ENCODE peak calls at places on chromosome 21, in seven cellular contexts. R, H, O, V, T, M and I are unnamed samples.

GRCh38 chr21:38811257-38811656 is 5.5 kb downstream of the ETS2 start:
- DNase-seq in R (no peak), H (peak; percentile 35), O (no peak), V (no peak), T (no peak), M (no peak), I (no peak)

GRCh38 chr21:28436286-28436932 is 556.3 kb downstream of the LTN1 start:
- DNase-seq in R (no peak), H (no peak), O (no peak), V (no peak), T (no peak), M (no peak), I (no peak)

GRCh38 chr21:42749226-42749625 is 95.8 kb downstream of the PDE9A start:
- DNase-seq in R (no peak), H (no peak), O (no peak), V (peak; percentile 68), T (no peak), M (no peak), I (no peak)

GRCh38 chr21:25283720-25284119 is 323.6 kb downstream of the MRPL39 start:
- DNase-seq in R (no peak), H (peak; percentile 1), O (no peak), V (no peak), T (no peak), M (no peak), I (no peak)

GRCh38 chr21:26047279-26047967 is 123.1 kb downstream of the APP start:
- DNase-seq in R (no peak), H (no peak), O (no peak), V (no peak), T (peak; percentile 61), M (no peak), I (no peak)

GRCh38 chr21:27580276-27580675 is 613.4 kb upstream of the ADAMTS5 start:
- DNase-seq in R (no peak), H (no peak), O (no peak), V (no peak), T (no peak), M (no peak), I (no peak)

GRCh38 chr21:42830456-42831455 is 48.6 kb downstream of the WDR4 start:
- DNase-seq in R (no peak), H (no peak), O (no peak), V (peak; percentile 69), T (no peak), M (peak; percentile 49), I (peak; percentile 49)

GRCh38 chr21:39612233-39613028 is at the start of gene B3GALT5:
- DNase-seq in R (no peak), H (no peak), O (no peak), V (no peak), T (no peak), M (no peak), I (no peak)

GRCh38 chr21:37281993-37282392 is 14.9 kb upstream of the VPS26C start:
- DNase-seq in R (no peak), H (no peak), O (no peak), V (no peak), T (no peak), M (no peak), I (no peak)

GRCh38 chr21:26490771-26491170 is 82.3 kb downstream of the CYYR1 start:
- DNase-seq in R (no peak), H (no peak), O (no peak), V (no peak), T (no peak), M (no peak), I (no peak)

GRCh38 chr21:29115899-29116298 is 14.5 kb upstream of the MAP3K7CL start:
- DNase-seq in R (no peak), H (no peak), O (no peak), V (no peak), T (no peak), M (no peak), I (no peak)

GRCh38 chr21:29661672-29662442 is 277.9 kb downstream of the GRIK1 start:
- DNase-seq in R (no peak), H (no peak), O (no peak), V (no peak), T (no peak), M (no peak), I (no peak)

GRCh38 chr21:36860736-36861594 is 105.5 kb downstream of the HLCS start:
- DNase-seq in R (no peak), H (peak; percentile 72), O (no peak), V (no peak), T (no peak), M (no peak), I (no peak)

GRCh38 chr21:31182231-31183129 is 144.2 kb upstream of the KRTAP19-8 start:
- DNase-seq in R (no peak), H (no peak), O (no peak), V (no peak), T (no peak), M (no peak), I (no peak)

GRCh38 chr21:26557106-26557505 is 16.0 kb downstream of the CYYR1 start:
- DNase-seq in R (no peak), H (no peak), O (no peak), V (no peak), T (no peak), M (no peak), I (no peak)

GRCh38 chr21:38311765-38312164 is 55.0 kb downstream of the KCNJ15 start:
- DNase-seq in R (no peak), H (no peak), O (no peak), V (no peak), T (no peak), M (no peak), I (no peak)

GRCh38 chr21:37550618-37551405 is 184.2 kb downstream of the DYRK1A start:
- DNase-seq in R (no peak), H (no peak), O (no peak), V (no peak), T (no peak), M (no peak), I (peak; percentile 3)

GRCh38 chr21:15425049-15425448 is 304.7 kb upstream of the USP25 start:
- DNase-seq in R (no peak), H (no peak), O (no peak), V (no peak), T (no peak), M (no peak), I (no peak)

GRCh38 chr21:15421521-15421920 is 308.3 kb upstream of the USP25 start:
- DNase-seq in R (no peak), H (no peak), O (no peak), V (no peak), T (no peak), M (no peak), I (no peak)

GRCh38 chr21:15422761-15423160 is 307.0 kb upstream of the USP25 start:
- DNase-seq in R (no peak), H (no peak), O (no peak), V (no peak), T (no peak), M (no peak), I (no peak)

GRCh38 chr21:15421947-15422346 is 307.8 kb upstream of the USP25 start:
- DNase-seq in R (no peak), H (no peak), O (no peak), V (no peak), T (no peak), M (no peak), I (no peak)

DNA sequence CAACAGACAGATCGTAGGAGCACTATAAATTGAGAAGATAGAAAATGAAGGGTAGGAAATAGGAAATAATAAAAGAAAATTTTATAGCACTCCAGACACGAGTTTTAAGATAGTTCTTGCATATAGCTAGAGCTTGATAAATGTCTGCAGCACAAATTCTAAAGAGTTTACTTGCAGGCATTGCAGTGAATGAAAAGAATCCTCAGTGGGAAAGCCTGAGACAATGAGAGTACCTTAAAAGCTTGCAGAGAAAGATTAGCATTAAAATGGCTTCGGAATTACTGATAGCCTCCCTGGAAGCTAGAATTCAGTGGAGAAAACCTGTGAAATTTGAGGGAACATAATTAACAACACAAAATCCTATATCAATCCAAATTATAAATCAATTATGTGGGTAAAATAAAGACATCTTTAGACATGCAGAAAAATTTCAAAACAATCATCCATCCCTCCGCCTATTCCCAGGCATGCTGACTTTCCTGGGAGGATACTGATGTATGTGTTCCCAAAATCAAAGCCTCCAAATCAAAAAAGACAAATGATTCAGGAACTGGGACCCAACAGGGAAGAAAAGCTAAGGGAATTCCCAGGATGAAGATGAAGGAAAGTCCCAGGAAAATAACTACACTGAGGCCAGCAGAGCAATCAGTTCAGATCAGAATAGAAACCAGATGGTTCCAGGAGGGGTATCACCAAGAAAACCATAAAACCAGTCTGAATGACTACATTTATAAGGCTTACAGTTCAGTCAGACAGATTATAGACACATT is 305.9 kb upstream of the USP25 start:
- DNase-seq in R (no peak), H (no peak), O (no peak), V (no peak), T (no peak), M (no peak), I (no peak)
- TF ChIP-seq POLR2A in R (no peak), H (no peak), O (no peak), V (no peak), T (no peak), M (no peak), I (no peak)

DNA sequence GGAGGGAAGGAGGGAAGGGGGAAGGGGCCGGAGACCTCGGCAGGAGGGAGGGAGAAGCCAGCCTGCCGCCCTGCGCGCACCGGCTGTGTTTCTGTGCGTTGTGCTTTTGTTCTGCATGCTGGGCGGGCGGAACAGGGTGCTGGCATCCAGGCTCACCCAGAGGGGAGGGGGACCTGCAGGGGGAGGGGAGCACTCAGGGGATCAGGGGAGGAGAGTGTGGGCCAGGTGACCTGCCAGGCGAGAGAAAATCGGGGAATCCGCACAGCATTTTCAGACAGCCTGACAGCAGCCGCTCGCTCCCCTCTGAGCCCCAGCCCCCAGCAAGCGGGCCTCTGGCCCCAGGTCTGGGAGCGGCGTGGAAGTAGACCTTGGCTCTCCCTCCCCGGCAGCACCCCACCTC is 54.7 kb downstream of the RIPK4 start:
- DNase-seq in R (no peak), H (no peak), O (no peak), V (no peak), T (no peak), M (no peak), I (no peak)
- H3K27ac ChIP-seq in R (no peak overlapping the region), H (peak overlapping the region; percentile 67), O (no peak overlapping the region), V (no peak overlapping the region), T (no peak overlapping the region), M (peak overlapping the region; percentile 76), I (no peak overlapping the region)

GRCh38 chr21:33815153-33815707 is 100.4 kb downstream of the ATP5PO start:
- DNase-seq in R (no peak), H (no peak), O (no peak), V (no peak), T (no peak), M (no peak), I (no peak)
- H3K4me1 ChIP-seq in R (peaks cover 6% of the 10 kb centered on the region), H (peaks cover 4% of the 10 kb centered on the region), O (peaks cover 19% of the 10 kb centered on the region), V (peaks cover 39% of the 10 kb centered on the region), T (no peaks in the 10 kb centered on the region), M (peaks cover 15% of the 10 kb centered on the region), I (peaks cover 45% of the 10 kb centered on the region)

DNA sequence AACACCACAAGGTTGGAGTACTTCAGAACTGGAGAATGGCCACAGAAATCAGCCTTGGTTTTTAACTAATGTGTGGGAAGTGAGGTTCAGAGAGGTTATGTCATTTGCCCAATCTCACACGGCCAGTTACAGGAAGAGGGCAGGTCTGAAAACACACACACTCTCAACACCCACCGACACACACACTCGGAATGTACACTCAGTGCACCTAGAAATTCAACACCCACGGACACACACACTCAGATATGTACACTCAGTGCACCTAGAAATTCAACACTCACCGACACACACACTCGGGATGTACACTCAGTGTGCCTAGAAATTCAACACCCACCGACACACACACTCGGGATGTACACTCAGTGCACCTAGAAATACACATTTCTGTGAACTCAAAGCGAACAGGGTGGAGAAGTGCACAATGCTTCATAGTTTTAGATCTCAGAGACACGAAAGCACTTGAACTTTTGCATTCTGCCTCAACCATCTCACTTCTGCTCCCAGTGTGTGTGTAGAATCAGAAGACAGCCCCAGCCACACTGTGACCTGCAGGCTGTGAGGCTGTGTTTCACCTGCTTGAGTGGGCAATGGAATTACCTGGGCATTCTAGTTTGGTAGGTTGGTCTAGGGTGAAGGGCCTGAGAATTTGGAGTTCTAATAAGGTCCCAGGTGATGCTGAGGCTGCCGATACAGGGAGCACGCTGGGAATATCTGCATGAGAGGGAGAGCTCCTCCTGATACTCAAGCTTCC is 170.5 kb downstream of the CLIC6 start:
- DNase-seq in R (no peak), H (no peak), O (no peak), V (no peak), T (no peak), M (no peak), I (no peak)
- TF ChIP-seq POLR2A in R (no peak), H (no peak), O (no peak), V (no peak), T (no peak), M (no peak), I (no peak)